ENCODE peak calls at places on chromosomes 16 and 17, in ten cellular contexts. Y, N, I, S, T, G, L, D, R and E are unnamed samples.

GRCh38 chr16:515175-515962 is 12.1 kb upstream of the CAPN15 start:
- DNase-seq in Y (no peak), N (no peak), I (no peak), S (no peak), T (no peak), G (no peak), L (no peak), D (no peak), R (no peak), E (no peak)

GRCh38 chr17:78322327-78322857 is 37.5 kb downstream of the SOCS3 start:
- DNase-seq in Y (no peak), N (no peak), I (no peak), S (no peak), T (no peak), G (no peak), L (no peak), D (no peak), R (no peak), E (no peak)

GRCh38 chr17:11023639-11024479 is 186.0 kb upstream of the PIRT start:
- DNase-seq in Y (no peak), N (no peak), I (no peak), S (no peak), T (no peak), G (no peak), L (no peak), D (no peak), R (no peak), E (no peak)

GRCh38 chr16:82848013-82848412 is 221.2 kb downstream of the CDH13 start:
- DNase-seq in Y (no peak), N (no peak), I (no peak), S (no peak), T (no peak), G (no peak), L (no peak), D (no peak), R (no peak), E (no peak)

GRCh38 chr17:18258356-18259038 is at the start of gene FLII:
- DNase-seq in Y (peak), N (no peak), I (peak), S (peak), T (peak), G (no peak), L (peak), D (peak), R (peak), E (peak)

GRCh38 chr17:72387487-72387886 is 266.7 kb downstream of the SOX9 start:
- DNase-seq in Y (peak), N (peak), I (no peak), S (peak), T (peak), G (no peak), L (no peak), D (no peak), R (no peak), E (no peak)

GRCh38 chr17:44438634-44439033 is 49.2 kb upstream of the ITGA2B start:
- DNase-seq in Y (no peak), N (peak), I (peak), S (no peak), T (no peak), G (no peak), L (no peak), D (no peak), R (no peak), E (no peak)

GRCh38 chr17:35597604-35598003 is 10.5 kb downstream of the AP2B1 start:
- DNase-seq in Y (no peak), N (no peak), I (no peak), S (no peak), T (no peak), G (no peak), L (no peak), D (no peak), R (no peak), E (no peak)

GRCh38 chr16:14629612-14629918 is 495 bp downstream of the PARN start:
- DNase-seq in Y (peak), N (no peak), I (no peak), S (no peak), T (no peak), G (no peak), L (no peak), D (no peak), R (peak), E (no peak)

GRCh38 chr16:79261461-79261860 is 339.1 kb downstream of the MAF start:
- DNase-seq in Y (no peak), N (no peak), I (peak), S (peak), T (no peak), G (no peak), L (no peak), D (peak), R (peak), E (no peak)

GRCh38 chr16:75080205-75081029 is 36.2 kb downstream of the LDHD start:
- DNase-seq in Y (peak), N (peak), I (no peak), S (peak), T (no peak), G (no peak), L (no peak), D (no peak), R (no peak), E (no peak)

GRCh38 chr17:47257651-47258339 is 4.2 kb downstream of the ITGB3 start:
- DNase-seq in Y (peak), N (peak), I (no peak), S (peak), T (peak), G (no peak), L (no peak), D (no peak), R (no peak), E (peak)

GRCh38 chr16:2816751-2817495 is at the start of gene PRSS21:
- DNase-seq in Y (no peak), N (no peak), I (no peak), S (no peak), T (no peak), G (no peak), L (no peak), D (no peak), R (no peak), E (no peak)

GRCh38 chr16:30659507-30660423 is 1.5 kb downstream of the FBRS start:
- DNase-seq in Y (peak), N (no peak), I (peak), S (no peak), T (no peak), G (no peak), L (no peak), D (no peak), R (peak), E (no peak)

GRCh38 chr16:31695667-31696066 is 168.0 kb downstream of the AHSP start:
- DNase-seq in Y (no peak), N (no peak), I (no peak), S (no peak), T (no peak), G (no peak), L (no peak), D (no peak), R (peak), E (peak)

GRCh38 chr17:6423931-6424330 is 11.0 kb downstream of the AIPL1 start:
- DNase-seq in Y (no peak), N (no peak), I (no peak), S (no peak), T (no peak), G (no peak), L (no peak), D (no peak), R (no peak), E (no peak)

GRCh38 chr16:79175286-79176057 is 425.1 kb downstream of the MAF start:
- DNase-seq in Y (no peak), N (no peak), I (no peak), S (no peak), T (no peak), G (no peak), L (no peak), D (no peak), R (no peak), E (no peak)

GRCh38 chr17:10616502-10617119 is 40.5 kb downstream of the MYH3 start:
- DNase-seq in Y (peak), N (peak), I (peak), S (peak), T (no peak), G (peak), L (no peak), D (peak), R (peak), E (peak)

GRCh38 chr16:78976212-78976611 is 624.3 kb downstream of the MAF start:
- DNase-seq in Y (no peak), N (no peak), I (no peak), S (no peak), T (no peak), G (no peak), L (no peak), D (no peak), R (no peak), E (no peak)

GRCh38 chr16:56860226-56861020 is 4.6 kb upstream of the SLC12A3 start:
- DNase-seq in Y (no peak), N (no peak), I (no peak), S (no peak), T (no peak), G (no peak), L (no peak), D (no peak), R (no peak), E (no peak)

GRCh38 chr17:81869221-81870154 is 1.6 kb downstream of the ARHGDIA start:
- DNase-seq in Y (no peak), N (peak), I (peak), S (no peak), T (no peak), G (no peak), L (no peak), D (peak), R (no peak), E (peak)

GRCh38 chr16:76796431-76796830 is 394.6 kb upstream of the MON1B start:
- DNase-seq in Y (no peak), N (no peak), I (no peak), S (no peak), T (no peak), G (no peak), L (no peak), D (no peak), R (no peak), E (no peak)